ENCODE peak calls at places on chromosomes 13 and 19, in four cellular contexts. One of them, this sample, is unnamed.

GRCh38 chr13:52405767-52406494 is at the start of gene THSD1:
- DNase-seq in GM12878: no peak
- DNase-seq in HCT116: no peak
- DNase-seq in H1: peak; percentile 65
- DNase-seq in this sample: no peak

GRCh38 chr13:52010890-52011689 is at the start of gene ATP7B:
- DNase-seq in H1: peak; percentile 82
- DNase-seq in GM12878: no peak
- DNase-seq in HCT116: no peak
- DNase-seq in this sample: peak; percentile 29

GRCh38 chr13:113860579-113861432 is 3.1 kb downstream of the GAS6 start:
- DNase-seq in GM12878: no peak
- DNase-seq in HCT116: no peak
- DNase-seq in H1: peak; percentile 78
- DNase-seq in this sample: peak; percentile 77

GRCh38 chr13:42153371-42153770 is 104.9 kb downstream of the DGKH start:
- DNase-seq in H1: no peak
- DNase-seq in HCT116: no peak
- DNase-seq in GM12878: no peak
- DNase-seq in this sample: no peak

GRCh38 chr13:24661713-24662112 is 18.5 kb upstream of the ATP12A start:
- DNase-seq in HCT116: no peak
- DNase-seq in GM12878: no peak
- DNase-seq in H1: no peak
- DNase-seq in this sample: no peak

GRCh38 chr19:51246153-51246552 is 4.7 kb upstream of the SIGLECL1 start:
- DNase-seq in GM12878: no peak
- DNase-seq in H1: no peak
- DNase-seq in HCT116: no peak
- DNase-seq in this sample: peak; percentile 67

GRCh38 chr13:71290963-71291937 is 575.8 kb downstream of the DACH1 start:
- DNase-seq in H1: no peak
- DNase-seq in GM12878: peak; percentile 71
- DNase-seq in HCT116: no peak
- DNase-seq in this sample: peak; percentile 2

GRCh38 chr19:1170938-1171754 is 2.9 kb downstream of the SBNO2 start:
- DNase-seq in GM12878: no peak
- DNase-seq in H1: no peak
- DNase-seq in HCT116: no peak
- DNase-seq in this sample: no peak

GRCh38 chr13:49610176-49610575 is 18.1 kb upstream of the ARL11 start:
- DNase-seq in HCT116: no peak
- DNase-seq in H1: no peak
- DNase-seq in GM12878: no peak
- DNase-seq in this sample: no peak

GRCh38 chr19:55188620-55189019 is 8.5 kb upstream of the SYT5 start:
- DNase-seq in H1: no peak
- DNase-seq in GM12878: no peak
- DNase-seq in HCT116: no peak
- DNase-seq in this sample: no peak

GRCh38 chr13:27919934-27920676 is at the start of gene PDX1:
- DNase-seq in H1: peak; percentile 81
- DNase-seq in GM12878: no peak
- DNase-seq in HCT116: no peak
- DNase-seq in this sample: no peak

GRCh38 chr19:6768236-6768785 is 1.1 kb upstream of the SH2D3A start:
- DNase-seq in GM12878: no peak
- DNase-seq in H1: no peak
- DNase-seq in HCT116: no peak
- DNase-seq in this sample: no peak

GRCh38 chr19:31304877-31305312 is 44.3 kb downstream of the TSHZ3 start:
- DNase-seq in GM12878: no peak
- DNase-seq in H1: no peak
- DNase-seq in HCT116: no peak
- DNase-seq in this sample: no peak

GRCh38 chr13:23321534-23322241 is 111.8 kb downstream of the SACS start:
- DNase-seq in HCT116: peak; percentile 26
- DNase-seq in H1: no peak
- DNase-seq in GM12878: peak; percentile 35
- DNase-seq in this sample: no peak

GRCh38 chr13:33244210-33244906 is 41.2 kb downstream of the STARD13 start:
- DNase-seq in HCT116: no peak
- DNase-seq in H1: no peak
- DNase-seq in GM12878: no peak
- DNase-seq in this sample: no peak

GRCh38 chr19:3565177-3565576 is 7.6 kb upstream of the HMG20B start:
- DNase-seq in H1: no peak
- DNase-seq in GM12878: no peak
- DNase-seq in HCT116: peak; percentile 81
- DNase-seq in this sample: no peak

GRCh38 chr19:38812004-38812840 is 523 bp downstream of the LGALS4 start:
- DNase-seq in H1: no peak
- DNase-seq in HCT116: no peak
- DNase-seq in GM12878: no peak
- DNase-seq in this sample: no peak

GRCh38 chr13:109330941-109331340 is 455.4 kb downstream of the IRS2 start:
- DNase-seq in HCT116: no peak
- DNase-seq in GM12878: no peak
- DNase-seq in H1: no peak
- DNase-seq in this sample: no peak

GRCh38 chr19:55197531-55197930 is 11.8 kb downstream of the PTPRH start:
- DNase-seq in GM12878: no peak
- DNase-seq in HCT116: no peak
- DNase-seq in H1: no peak
- DNase-seq in this sample: no peak

GRCh38 chr19:20423381-20424207 is 142.0 kb downstream of the ZNF737 start:
- DNase-seq in GM12878: no peak
- DNase-seq in HCT116: no peak
- DNase-seq in H1: peak; percentile 61
- DNase-seq in this sample: no peak

GRCh38 chr13:109610517-109610916 is 175.9 kb downstream of the IRS2 start:
- DNase-seq in H1: peak; percentile 59
- DNase-seq in HCT116: peak; percentile 3
- DNase-seq in GM12878: no peak
- DNase-seq in this sample: peak; percentile 13

GRCh38 chr13:47990920-47991466 is 10.1 kb downstream of the SUCLA2 start:
- DNase-seq in H1: no peak
- DNase-seq in HCT116: no peak
- DNase-seq in GM12878: no peak
- DNase-seq in this sample: no peak

GRCh38 chr13:99174533-99175100 is 26.0 kb upstream of the UBAC2 start:
- DNase-seq in GM12878: no peak
- DNase-seq in H1: no peak
- DNase-seq in HCT116: no peak
- DNase-seq in this sample: no peak

GRCh38 chr13:42658019-42658418 is 84.1 kb downstream of the TNFSF11 start:
- DNase-seq in GM12878: no peak
- DNase-seq in H1: no peak
- DNase-seq in HCT116: no peak
- DNase-seq in this sample: no peak

GRCh38 chr13:102650444-102650843 is 44.4 kb downstream of the METTL21C start:
- DNase-seq in GM12878: no peak
- DNase-seq in H1: no peak
- DNase-seq in HCT116: no peak
- DNase-seq in this sample: no peak

GRCh38 chr19:13441810-13442512 is 64.3 kb downstream of the CACNA1A start:
- DNase-seq in H1: peak; percentile 85
- DNase-seq in GM12878: no peak
- DNase-seq in HCT116: no peak
- DNase-seq in this sample: peak; percentile 64

GRCh38 chr13:31545616-31546015 is 193.7 kb upstream of the RXFP2 start:
- DNase-seq in HCT116: no peak
- DNase-seq in H1: no peak
- DNase-seq in GM12878: no peak
- DNase-seq in this sample: no peak

GRCh38 chr19:35718345-35719041 is 690 bp downstream of the KMT2B start:
- DNase-seq in H1: peak; percentile 62
- DNase-seq in HCT116: no peak
- DNase-seq in GM12878: no peak
- DNase-seq in this sample: peak; percentile 27

GRCh38 chr19:13887529-13887928 is 10.6 kb downstream of the NANOS3 start:
- DNase-seq in GM12878: no peak
- DNase-seq in HCT116: no peak
- DNase-seq in H1: no peak
- DNase-seq in this sample: no peak

GRCh38 chr19:2332341-2333026 is 4.0 kb downstream of the SPPL2B start:
- DNase-seq in HCT116: no peak
- DNase-seq in H1: no peak
- DNase-seq in GM12878: peak; percentile 56
- DNase-seq in this sample: no peak

GRCh38 chr19:2865334-2866221 is 1.6 kb upstream of the ZNF556 start:
- DNase-seq in H1: no peak
- DNase-seq in HCT116: no peak
- DNase-seq in GM12878: no peak
- DNase-seq in this sample: peak; percentile 72

GRCh38 chr13:106529415-106530208 is 5.8 kb downstream of the EFNB2 start:
- DNase-seq in GM12878: no peak
- DNase-seq in HCT116: no peak
- DNase-seq in H1: no peak
- DNase-seq in this sample: no peak

GRCh38 chr13:23411706-23412105 is 21.8 kb downstream of the SACS start:
- DNase-seq in GM12878: no peak
- DNase-seq in H1: peak; percentile 38
- DNase-seq in HCT116: no peak
- DNase-seq in this sample: no peak

GRCh38 chr13:52713894-52714293 is 25.7 kb downstream of the CNMD start:
- DNase-seq in HCT116: no peak
- DNase-seq in GM12878: no peak
- DNase-seq in H1: no peak
- DNase-seq in this sample: no peak

GRCh38 chr13:41720839-41721561 is 239.9 kb downstream of the VWA8 start:
- DNase-seq in GM12878: no peak
- DNase-seq in HCT116: no peak
- DNase-seq in H1: no peak
- DNase-seq in this sample: no peak

GRCh38 chr19:48443731-48444128 is 2.1 kb upstream of the GRWD1 start:
- DNase-seq in HCT116: no peak
- DNase-seq in H1: no peak
- DNase-seq in GM12878: no peak
- DNase-seq in this sample: no peak
- TF ChIP-seq EGR1 in HCT116: no peak
- TF ChIP-seq EGR1 in H1: no peak
- TF ChIP-seq EGR1 in GM12878: no peak
- TF ChIP-seq EGR1 in this sample: no peak

GRCh38 chr19:44675516-44675915 is 4.2 kb downstream of the CEACAM19 start:
- DNase-seq in H1: no peak
- DNase-seq in GM12878: no peak
- DNase-seq in HCT116: no peak
- DNase-seq in this sample: no peak
- TF ChIP-seq EGR1 in H1: no peak
- TF ChIP-seq EGR1 in GM12878: no peak
- TF ChIP-seq EGR1 in HCT116: no peak
- TF ChIP-seq EGR1 in this sample: no peak

DNA sequence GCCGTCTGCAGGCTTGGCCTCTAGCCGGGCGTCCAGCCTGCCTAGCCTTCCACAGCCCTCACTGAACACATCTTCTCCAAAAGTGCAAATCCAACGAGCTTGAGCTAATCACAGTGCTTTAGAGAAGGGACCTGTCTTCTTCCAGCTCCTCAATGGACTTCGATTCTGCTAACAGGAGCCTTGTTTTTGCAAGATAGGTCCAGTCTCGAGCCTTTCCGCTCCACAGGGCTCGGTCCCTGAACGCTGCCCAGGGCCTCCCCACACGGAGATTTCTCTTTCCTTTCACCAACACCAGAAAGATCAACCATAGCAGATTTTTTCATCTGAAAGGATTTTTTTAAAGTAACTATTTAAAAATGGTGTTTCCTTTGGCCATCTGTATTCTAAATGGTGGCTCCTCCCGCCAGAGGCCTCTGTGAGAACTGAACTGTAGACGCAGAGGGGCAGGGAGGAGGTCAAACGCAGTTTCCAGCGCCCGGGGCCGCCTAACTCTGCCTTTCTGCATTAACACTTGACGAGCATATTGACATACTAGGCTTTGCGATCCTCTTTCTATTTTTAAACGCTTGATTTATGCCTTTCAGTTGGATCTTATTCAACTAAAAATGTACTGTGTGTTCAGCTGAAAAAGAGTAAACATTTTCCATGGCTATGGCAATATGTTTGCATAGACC is 74.5 kb downstream of the SPACA7 start:
- DNase-seq in H1: peak; percentile 27
- DNase-seq in HCT116: no peak
- DNase-seq in GM12878: no peak
- DNase-seq in this sample: no peak
- TF ChIP-seq EGR1 in H1: no peak
- TF ChIP-seq EGR1 in HCT116: no peak
- TF ChIP-seq EGR1 in GM12878: no peak
- TF ChIP-seq EGR1 in this sample: no peak

GRCh38 chr19:17865364-17866311 is 5.9 kb downstream of the RPL18A start:
- DNase-seq in GM12878: no peak
- DNase-seq in HCT116: peak; percentile 57
- DNase-seq in H1: peak; percentile 59
- DNase-seq in this sample: peak; percentile 86

GRCh38 chr19:17862711-17863519 is 3.2 kb downstream of the RPL18A start:
- DNase-seq in HCT116: no peak
- DNase-seq in H1: no peak
- DNase-seq in GM12878: no peak
- DNase-seq in this sample: no peak

GRCh38 chr19:17861542-17862402 is 2.1 kb downstream of the RPL18A start:
- DNase-seq in HCT116: no peak
- DNase-seq in GM12878: no peak
- DNase-seq in H1: no peak
- DNase-seq in this sample: peak; percentile 37

GRCh38 chr19:17860993-17861360 is 1.3 kb downstream of the RPL18A start:
- DNase-seq in H1: no peak
- DNase-seq in GM12878: no peak
- DNase-seq in HCT116: no peak
- DNase-seq in this sample: no peak

GRCh38 chr19:17863520-17864182 is 3.9 kb downstream of the RPL18A start:
- DNase-seq in HCT116: no peak
- DNase-seq in H1: no peak
- DNase-seq in GM12878: no peak
- DNase-seq in this sample: peak; percentile 21
- TF ChIP-seq EGR1 in HCT116: no peak
- TF ChIP-seq EGR1 in H1: no peak
- TF ChIP-seq EGR1 in GM12878: no peak
- TF ChIP-seq EGR1 in this sample: no peak

DNA sequence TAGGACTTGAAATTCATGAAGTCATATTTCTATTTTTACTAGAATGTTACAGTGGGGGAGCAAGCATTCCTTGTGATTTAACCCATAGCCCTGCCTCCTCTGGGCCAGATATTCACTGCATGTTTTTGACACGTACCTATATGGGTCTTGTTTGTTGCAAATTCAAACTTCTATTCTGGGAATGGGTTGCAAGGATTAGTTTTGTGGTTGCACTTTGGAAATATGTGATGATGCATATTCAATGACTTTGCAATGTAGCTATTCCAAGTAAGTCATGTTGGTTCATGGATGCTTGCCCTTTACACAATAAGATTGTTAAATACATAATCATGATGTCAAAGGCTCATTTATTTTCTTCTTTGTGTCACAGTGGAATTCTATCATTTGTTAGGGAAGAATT is 440.8 kb downstream of the TDRD3 start:
- DNase-seq in H1: no peak
- DNase-seq in GM12878: no peak
- DNase-seq in HCT116: no peak
- DNase-seq in this sample: no peak
- TF ChIP-seq EGR1 in H1: no peak
- TF ChIP-seq EGR1 in GM12878: no peak
- TF ChIP-seq EGR1 in HCT116: no peak
- TF ChIP-seq EGR1 in this sample: no peak

This sample was measured in K562.